ENCODE peak calls at places on chromosomes 6 and 20, in four cellular contexts. J, S, G and C are unnamed samples.

GRCh38 chr6:39063520-39063919 is 14.9 kb downstream of the GLP1R start:
- DNase-seq in J (no peak), S (no peak), G (no peak), C (peak; percentile 19)

GRCh38 chr6:56618050-56618449 is 24.6 kb downstream of the DST start:
- DNase-seq in J (no peak), S (no peak), G (no peak), C (no peak)

GRCh38 chr20:24648919-24649318 is 179.5 kb downstream of the SYNDIG1 start:
- DNase-seq in J (no peak), S (no peak), G (no peak), C (no peak)

GRCh38 chr6:170371588-170371987 is 65.0 kb downstream of the FAM120B start:
- DNase-seq in J (no peak), S (peak; percentile 11), G (no peak), C (no peak)

GRCh38 chr6:24564081-24564480 is 69.3 kb downstream of the ALDH5A1 start:
- DNase-seq in J (no peak), S (no peak), G (no peak), C (no peak)

GRCh38 chr6:111861321-111861938 is 11.8 kb downstream of the FYN start:
- DNase-seq in J (no peak), S (no peak), G (no peak), C (no peak)

GRCh38 chr20:54474866-54475265 is 527 bp upstream of the DOK5 start:
- DNase-seq in J (no peak), S (no peak), G (no peak), C (no peak)

GRCh38 chr6:148608211-148608951 is 138.4 kb upstream of the UST start:
- DNase-seq in J (no peak), S (no peak), G (no peak), C (no peak)

GRCh38 chr6:166931426-166931970 is 24.9 kb downstream of the RNASET2 start:
- DNase-seq in J (no peak), S (no peak), G (no peak), C (no peak)

GRCh38 chr6:127177030-127177928 is 58.8 kb downstream of the RSPO3 start:
- DNase-seq in J (no peak), S (no peak), G (no peak), C (no peak)

GRCh38 chr6:123997223-123997622 is 193.6 kb downstream of the NKAIN2 start:
- DNase-seq in J (no peak), S (no peak), G (no peak), C (no peak)

GRCh38 chr6:44012078-44012493 is 115.2 kb downstream of the MRPL14 start:
- DNase-seq in J (no peak), S (no peak), G (no peak), C (peak; percentile 55)

GRCh38 chr6:119296036-119297035 is 53.2 kb downstream of the MAN1A1 start:
- DNase-seq in J (no peak), S (no peak), G (no peak), C (no peak)

GRCh38 chr6:119299694-119300093 is 49.9 kb downstream of the MAN1A1 start:
- DNase-seq in J (no peak), S (no peak), G (no peak), C (no peak)

GRCh38 chr6:119289651-119290050 is 59.9 kb downstream of the MAN1A1 start:
- DNase-seq in J (no peak), S (no peak), G (no peak), C (no peak)

GRCh38 chr6:119297049-119297448 is 52.5 kb downstream of the MAN1A1 start:
- DNase-seq in J (no peak), S (no peak), G (no peak), C (no peak)

DNA sequence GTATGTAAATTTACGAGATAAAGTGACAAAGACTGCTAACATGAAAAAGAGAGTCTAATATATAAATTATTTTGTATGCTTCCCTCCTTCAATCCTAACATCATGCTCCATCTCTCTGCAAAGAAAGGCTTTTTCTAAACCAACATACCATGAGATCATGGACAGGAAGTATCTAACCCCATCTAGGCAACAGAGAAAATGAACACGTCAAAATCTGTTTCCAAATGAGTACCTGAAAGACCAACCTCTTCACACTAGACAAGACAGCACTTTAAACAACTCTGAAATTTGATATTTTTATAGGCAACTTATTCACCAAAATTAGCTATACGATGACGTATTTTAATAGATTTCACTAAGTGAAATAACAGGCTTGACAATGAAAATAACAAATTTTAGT is 54.6 kb downstream of the MAN1A1 start:
- DNase-seq in J (no peak), S (no peak), G (no peak), C (no peak)
- H3K27ac ChIP-seq in J (no peak overlapping the region), S (no peak overlapping the region), G (no peak overlapping the region), C (no peak overlapping the region)

GRCh38 chr20:2804041-2804828 is 3.8 kb upstream of the CPXM1 start:
- DNase-seq in J (no peak), S (no peak), G (no peak), C (no peak)
- H3K27me3 ChIP-seq in J (peaks cover 96% of the 10 kb centered on the region), S (peaks cover 57% of the 10 kb centered on the region), G (peaks cover 40% of the 10 kb centered on the region), C (no peaks in the 10 kb centered on the region)

DNA sequence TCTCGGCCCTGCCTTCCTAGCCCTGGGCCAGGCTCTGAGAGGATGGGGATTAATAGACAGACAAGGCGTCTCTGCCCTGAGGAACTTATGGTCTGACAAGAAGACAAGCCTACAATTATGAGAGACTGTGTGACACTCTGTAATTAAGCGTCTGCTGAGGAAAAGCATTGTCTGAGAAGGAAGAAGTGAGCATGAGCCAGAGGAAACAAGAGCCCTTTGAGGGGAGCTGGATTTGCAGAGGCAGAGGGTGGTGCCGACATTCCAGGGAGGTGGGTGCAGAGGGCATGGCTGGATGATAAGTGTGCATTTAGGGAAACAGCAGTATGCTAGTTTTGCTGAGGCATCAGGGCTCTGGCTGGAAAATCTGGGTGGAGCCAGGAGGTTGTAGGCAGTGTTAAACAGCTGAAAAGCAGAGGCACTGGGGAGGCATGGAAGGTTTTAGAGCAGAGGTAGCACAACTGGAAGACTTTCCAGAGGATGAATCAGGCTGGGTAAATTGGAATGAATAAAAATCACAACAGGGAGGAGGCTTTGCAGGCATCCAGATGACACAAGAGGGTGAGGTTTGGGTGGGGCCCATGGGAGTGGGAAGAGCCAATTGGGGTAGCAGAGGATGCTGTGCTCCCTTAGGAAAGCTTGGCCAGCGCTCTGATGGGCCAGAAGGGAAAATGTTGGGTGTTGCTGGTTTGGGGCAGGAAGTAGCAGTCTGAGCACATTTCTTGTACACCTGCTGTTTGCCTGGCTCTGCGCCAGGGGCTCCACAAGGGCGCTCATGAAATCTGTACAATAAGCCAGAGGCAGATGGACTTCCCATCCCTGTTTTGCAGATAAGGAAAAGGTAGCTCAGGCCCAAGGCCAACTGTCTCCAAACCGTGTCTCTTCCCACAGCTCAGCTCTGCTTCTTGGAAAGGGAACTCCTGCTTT is 74.0 kb upstream of the MYL9 start:
- DNase-seq in J (no peak), S (no peak), G (no peak), C (peak; percentile 78)
- H3K4me1 ChIP-seq in J (peaks cover 81% of the 10 kb centered on the region), S (peaks cover 5% of the 10 kb centered on the region), G (peaks cover 94% of the 10 kb centered on the region), C (peaks cover 5% of the 10 kb centered on the region)

DNA sequence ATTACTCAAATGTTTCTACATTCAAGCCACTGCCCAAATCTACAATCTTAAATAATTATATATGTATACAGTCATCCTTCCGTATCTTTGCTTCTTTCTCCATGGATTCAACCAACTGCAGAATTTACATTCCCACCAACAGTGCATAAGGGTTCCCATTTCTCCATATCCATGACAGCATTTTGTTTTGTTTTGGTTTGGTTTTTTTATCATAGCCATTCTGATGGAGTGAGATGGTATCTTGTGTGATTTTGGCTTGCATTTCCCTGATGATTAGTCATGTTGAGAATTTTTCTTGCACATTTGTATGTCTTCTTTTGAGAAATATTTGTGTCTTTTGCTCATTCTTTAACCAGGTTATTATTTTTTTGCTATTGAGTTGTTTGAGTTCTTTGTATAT is 198.5 kb downstream of the C6orf118 start:
- DNase-seq in J (no peak), S (no peak), G (no peak), C (no peak)
- H3K27ac ChIP-seq in J (no peak overlapping the region), S (no peak overlapping the region), G (no peak overlapping the region), C (no peak overlapping the region)

DNA sequence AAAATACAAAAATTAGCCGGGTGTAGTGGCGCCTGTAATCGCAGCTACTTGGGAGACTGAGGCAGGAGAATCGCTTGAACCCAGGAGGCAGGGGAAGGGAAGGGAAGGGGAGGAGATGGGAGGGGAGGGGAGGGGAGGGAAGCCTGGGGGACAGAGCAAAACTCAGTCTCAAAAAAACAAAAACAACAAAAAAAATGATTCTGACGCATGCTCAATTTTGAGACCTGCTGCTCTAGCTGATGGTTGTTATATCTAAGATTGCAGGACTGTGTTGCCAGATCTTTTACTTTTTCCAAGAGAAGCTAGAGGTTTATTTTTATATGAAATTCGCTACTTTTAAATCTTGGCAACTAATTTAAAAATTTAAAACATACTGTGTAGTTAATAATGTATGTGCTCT is 2.4 kb upstream of the WFDC2 start:
- DNase-seq in J (no peak), S (no peak), G (no peak), C (no peak)
- H3K27me3 ChIP-seq in J (peaks cover 31% of the 10 kb centered on the region), S (no peaks in the 10 kb centered on the region), G (peaks cover 11% of the 10 kb centered on the region), C (no peaks in the 10 kb centered on the region)

DNA sequence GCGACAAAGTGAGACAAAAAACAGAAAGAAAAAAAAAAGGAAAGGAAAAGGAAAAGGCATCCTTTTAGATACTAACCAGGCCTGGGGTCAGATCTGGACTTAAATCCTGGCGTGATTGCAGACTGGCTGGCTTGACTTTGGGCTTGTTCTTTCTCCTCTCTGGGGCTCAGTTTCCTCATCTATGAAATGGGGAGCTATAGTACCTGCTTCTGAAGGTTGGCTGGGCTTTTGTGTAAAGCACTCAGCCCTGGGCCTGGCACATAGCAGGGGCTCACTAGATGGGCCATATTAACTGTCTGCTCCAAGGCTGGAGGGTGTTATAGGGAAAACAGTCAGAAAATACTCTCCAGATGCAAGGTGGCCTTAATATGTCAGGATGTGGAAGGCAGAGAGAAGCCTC is 1.2 kb upstream of the R3HDML start:
- DNase-seq in J (no peak), S (no peak), G (no peak), C (no peak)
- H3K4me1 ChIP-seq in J (no peaks in the 10 kb centered on the region), S (peaks cover 1% of the 10 kb centered on the region), G (no peaks in the 10 kb centered on the region), C (no peaks in the 10 kb centered on the region)

DNA sequence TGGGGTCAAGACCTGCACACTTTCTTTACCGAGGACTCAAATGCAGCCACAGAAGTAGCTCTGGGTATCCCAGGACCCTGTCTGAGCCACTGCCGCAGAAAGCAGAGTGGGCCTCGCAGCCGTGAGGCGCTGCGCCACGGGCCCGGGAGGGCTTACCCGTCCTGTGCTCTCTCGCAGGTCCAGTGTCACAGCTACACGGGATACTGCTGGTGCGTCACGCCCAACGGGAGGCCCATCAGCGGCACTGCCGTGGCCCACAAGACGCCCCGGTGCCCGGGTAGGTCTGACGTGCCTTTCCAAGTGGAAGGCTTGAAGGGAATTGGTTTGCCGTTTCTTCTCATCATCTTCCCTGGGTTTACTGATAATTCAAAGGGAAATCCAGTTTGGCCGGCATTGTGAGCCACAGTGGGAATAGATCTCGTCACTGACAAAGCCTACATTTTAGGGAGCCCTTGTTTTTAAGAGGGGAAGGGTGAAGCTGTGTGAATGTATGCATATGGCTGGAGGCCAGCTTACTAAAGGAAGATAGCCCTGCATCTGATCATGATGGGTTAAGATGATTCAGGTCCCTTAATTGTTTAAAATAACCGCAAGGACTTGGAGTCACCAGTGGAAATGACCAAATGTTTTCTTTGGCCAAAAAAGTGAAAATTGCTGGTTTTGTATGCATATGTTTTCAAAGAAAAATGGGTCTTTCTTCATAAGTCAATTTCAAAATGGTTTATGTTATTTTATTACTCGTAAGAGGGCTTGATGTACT is 86.6 kb downstream of the SMOC2 start:
- DNase-seq in J (no peak), S (no peak), G (peak; percentile 83), C (peak; percentile 74)
- H3K27ac ChIP-seq in J (peak overlapping the region; percentile 83), S (no peak overlapping the region), G (no peak overlapping the region), C (peak overlapping the region; percentile 63)

GRCh38 chr20:35600176-35600995 is 15.2 kb upstream of the SPAG4 start:
- DNase-seq in J (no peak), S (no peak), G (peak; percentile 79), C (no peak)

GRCh38 chr20:35601021-35601973 is 14.3 kb upstream of the SPAG4 start:
- DNase-seq in J (peak; percentile 55), S (no peak), G (peak; percentile 96), C (peak; percentile 92)

GRCh38 chr20:35603695-35604443 is 11.8 kb upstream of the SPAG4 start:
- DNase-seq in J (no peak), S (no peak), G (no peak), C (no peak)

GRCh38 chr20:35602851-35603495 is 12.7 kb upstream of the SPAG4 start:
- DNase-seq in J (no peak), S (no peak), G (peak; percentile 70), C (peak; percentile 54)

GRCh38 chr20:35601990-35602389 is 13.6 kb upstream of the SPAG4 start:
- DNase-seq in J (no peak), S (no peak), G (no peak), C (no peak)
- H3K27me3 ChIP-seq in J (peaks cover 38% of the 10 kb centered on the region), S (peaks cover 5% of the 10 kb centered on the region), G (peaks cover 10% of the 10 kb centered on the region), C (no peaks in the 10 kb centered on the region)